ENCODE peak calls at places on chromosomes 11 and 22, in six cellular contexts. I is lung microvascular endothelial cell; U is HS-5; L is stimulated activated CD8-positive, alpha-beta memory T cell treated with anti-CD3 and anti-CD28 coated beads, Interleukin-12 subunit alpha, Interleukin-12 subunit beta, amount 100 ng/mL, for 4 hours; O is posterior cingulate gyrus; S is left kidney. M is an unnamed sample.

GRCh38 chr11:88579466-88579865 is 241.9 kb upstream of the CTSC start:
- DNase-seq in I (peak; percentile 62), L (no peak), O (no peak), S (no peak), U (no peak), M (no peak)

GRCh38 chr11:128684582-128685382 is 9.1 kb upstream of the FLI1 start:
- DNase-seq in L (no peak), S (peak; percentile 50), U (no peak), O (no peak), I (no peak), M (no peak)

GRCh38 chr22:37562049-37562784 is 1.9 kb downstream of the CDC42EP1 start:
- DNase-seq in S (no peak), O (no peak), I (no peak), U (no peak), L (no peak), M (no peak)

GRCh38 chr11:97963528-97964331 is 1057.0 kb upstream of the CNTN5 start:
- DNase-seq in S (peak; percentile 3), L (no peak), U (peak; percentile 5), I (no peak), O (no peak), M (no peak)

GRCh38 chr11:124745835-124746620 is 6.0 kb downstream of the VSIG2 start:
- DNase-seq in L (no peak), O (peak; percentile 70), I (peak; percentile 33), S (peak; percentile 68), U (no peak), M (no peak)

GRCh38 chr22:42653992-42654391 is 4.8 kb upstream of the CYB5R3 start:
- DNase-seq in L (no peak), S (no peak), O (no peak), U (no peak), I (no peak), M (no peak)

GRCh38 chr11:4610258-4610935 is 2.4 kb upstream of the TRIM68 start:
- DNase-seq in S (no peak), L (no peak), U (no peak), O (no peak), I (no peak), M (no peak)

GRCh38 chr11:126344291-126344970 is 11.1 kb upstream of the ST3GAL4 start:
- DNase-seq in I (no peak), U (no peak), L (no peak), S (no peak), O (no peak), M (no peak)

GRCh38 chr11:34002420-34002819 is 49.1 kb upstream of the CAPRIN1 start:
- DNase-seq in O (no peak), I (no peak), L (no peak), U (no peak), S (no peak), M (no peak)

GRCh38 chr11:10514713-10515112 is 26.3 kb downstream of the RNF141 start:
- DNase-seq in O (no peak), I (peak; percentile 16), U (no peak), S (no peak), L (no peak), M (no peak)

GRCh38 chr11:74429205-74429604 is 31.0 kb upstream of the PGM2L1 start:
- DNase-seq in U (no peak), I (no peak), O (no peak), S (no peak), L (no peak), M (no peak)

GRCh38 chr11:26743622-26744021 is 21.8 kb upstream of the SLC5A12 start:
- DNase-seq in U (no peak), O (no peak), S (no peak), I (no peak), L (no peak), M (no peak)

GRCh38 chr11:47285969-47286770 is 16.2 kb downstream of the MADD start:
- DNase-seq in U (no peak), I (no peak), O (no peak), S (no peak), L (no peak), M (no peak)

GRCh38 chr22:50329236-50329635 is 2.4 kb upstream of the DENND6B start:
- DNase-seq in L (no peak), O (no peak), U (peak; percentile 42), S (no peak), I (no peak), M (peak; percentile 58)

GRCh38 chr22:36330655-36331305 is 57.0 kb downstream of the MYH9 start:
- DNase-seq in I (peak; percentile 88), U (no peak), O (no peak), S (peak; percentile 48), L (no peak), M (peak; percentile 58)

GRCh38 chr22:37484115-37485005 is 1.8 kb downstream of the MFNG start:
- DNase-seq in U (no peak), O (no peak), I (peak; percentile 92), S (peak; percentile 76), L (peak; percentile 66), M (no peak)

GRCh38 chr11:125264091-125265022 is 99.8 kb downstream of the PKNOX2 start:
- DNase-seq in L (no peak), U (no peak), O (no peak), S (no peak), I (no peak), M (no peak)

GRCh38 chr22:36541831-36542391 is 12.9 kb upstream of the EIF3D start:
- DNase-seq in L (no peak), I (peak; percentile 71), S (no peak), O (peak; percentile 90), U (peak; percentile 94), M (peak; percentile 87)

GRCh38 chr11:66036334-66036710 is 10.0 kb upstream of the CATSPER1 start:
- DNase-seq in O (no peak), L (no peak), I (no peak), U (no peak), S (no peak), M (no peak)

GRCh38 chr11:101666916-101667315 is 83.1 kb upstream of the TRPC6 start:
- DNase-seq in L (no peak), O (no peak), I (no peak), S (no peak), U (no peak), M (no peak)

GRCh38 chr11:74773481-74773880 is 24.8 kb downstream of the RNF169 start:
- DNase-seq in S (no peak), I (peak; percentile 10), L (no peak), U (no peak), O (no peak), M (no peak)

GRCh38 chr11:45146072-45147016 is at the start of gene PRDM11:
- DNase-seq in U (peak; percentile 30), I (peak; percentile 86), L (no peak), S (peak; percentile 81), O (peak; percentile 81), M (peak; percentile 82)

GRCh38 chr11:93727985-93728791 is 13.1 kb downstream of the TAF1D start:
- DNase-seq in S (no peak), L (no peak), I (no peak), U (no peak), O (no peak), M (no peak)

GRCh38 chr22:45478108-45478771 is 24.4 kb upstream of the FBLN1 start:
- DNase-seq in O (no peak), U (peak; percentile 49), I (no peak), L (no peak), S (peak; percentile 49), M (peak; percentile 80)

GRCh38 chr22:43205261-43205691 is 18.3 kb upstream of the TTLL12 start:
- DNase-seq in I (no peak), O (no peak), L (no peak), S (no peak), U (no peak), M (no peak)